ENCODE peak calls at places on chromosomes 12 and 14, in nine cellular contexts. One of them, this sample, is unnamed.
A peak's percentile ranks its signal among the peaks of the same experiment; 100 is the strongest.

GRCh38 chr14:78593949-78594348 is 423.8 kb downstream of the NRXN3 start:
- DNase-seq in HCT116: no peak
- DNase-seq in IMR-90: no peak
- DNase-seq in K562: no peak
- DNase-seq in A549: no peak
- DNase-seq in body of pancreas: no peak
- DNase-seq in stomach: no peak
- DNase-seq in adrenal gland: no peak
- DNase-seq in upper lobe of left lung: peak; percentile 37
- DNase-seq in this sample: no peak

GRCh38 chr14:104976198-104977007 is 1.8 kb downstream of the AHNAK2 start:
- DNase-seq in HCT116: peak; percentile 70
- DNase-seq in IMR-90: peak; percentile 72
- DNase-seq in K562: peak; percentile 83
- DNase-seq in A549: peak; percentile 64
- DNase-seq in body of pancreas: peak; percentile 90
- DNase-seq in stomach: peak; percentile 91
- DNase-seq in adrenal gland: peak; percentile 87
- DNase-seq in upper lobe of left lung: peak; percentile 95
- DNase-seq in this sample: peak; percentile 94

GRCh38 chr14:99260652-99261551 is 11.1 kb downstream of the BCL11B start:
- DNase-seq in HCT116: no peak
- DNase-seq in IMR-90: no peak
- DNase-seq in K562: no peak
- DNase-seq in A549: no peak
- DNase-seq in body of pancreas: no peak
- DNase-seq in stomach: no peak
- DNase-seq in adrenal gland: no peak
- DNase-seq in upper lobe of left lung: no peak
- DNase-seq in this sample: no peak

GRCh38 chr14:74302160-74302628 is 540 bp downstream of the ABCD4 start:
- DNase-seq in HCT116: no peak
- DNase-seq in IMR-90: peak; percentile 56
- DNase-seq in K562: peak; percentile 48
- DNase-seq in A549: peak; percentile 71
- DNase-seq in body of pancreas: no peak
- DNase-seq in stomach: no peak
- DNase-seq in adrenal gland: no peak
- DNase-seq in upper lobe of left lung: no peak
- DNase-seq in this sample: no peak

GRCh38 chr14:77469539-77469938 is 11.6 kb downstream of the AHSA1 start:
- DNase-seq in HCT116: no peak
- DNase-seq in IMR-90: no peak
- DNase-seq in K562: no peak
- DNase-seq in A549: no peak
- DNase-seq in body of pancreas: no peak
- DNase-seq in stomach: no peak
- DNase-seq in adrenal gland: no peak
- DNase-seq in upper lobe of left lung: no peak
- DNase-seq in this sample: no peak

GRCh38 chr12:12097821-12098688 is 27.3 kb downstream of the BCL2L14 start:
- DNase-seq in HCT116: no peak
- DNase-seq in IMR-90: no peak
- DNase-seq in K562: no peak
- DNase-seq in A549: no peak
- DNase-seq in body of pancreas: no peak
- DNase-seq in stomach: no peak
- DNase-seq in adrenal gland: no peak
- DNase-seq in upper lobe of left lung: no peak
- DNase-seq in this sample: no peak

GRCh38 chr12:121961195-121961879 is 42.9 kb downstream of the CFAP251 start:
- DNase-seq in HCT116: no peak
- DNase-seq in IMR-90: no peak
- DNase-seq in K562: no peak
- DNase-seq in A549: no peak
- DNase-seq in body of pancreas: no peak
- DNase-seq in stomach: no peak
- DNase-seq in adrenal gland: no peak
- DNase-seq in upper lobe of left lung: no peak
- DNase-seq in this sample: no peak

GRCh38 chr12:93902736-93903562 is 225.8 kb downstream of the CRADD start:
- DNase-seq in HCT116: no peak
- DNase-seq in IMR-90: no peak
- DNase-seq in K562: no peak
- DNase-seq in A549: no peak
- DNase-seq in body of pancreas: no peak
- DNase-seq in stomach: no peak
- DNase-seq in adrenal gland: no peak
- DNase-seq in upper lobe of left lung: no peak
- DNase-seq in this sample: no peak

GRCh38 chr12:2228535-2228934 is 175.7 kb downstream of the CACNA1C start:
- DNase-seq in HCT116: no peak
- DNase-seq in IMR-90: no peak
- DNase-seq in K562: no peak
- DNase-seq in A549: no peak
- DNase-seq in body of pancreas: no peak
- DNase-seq in stomach: no peak
- DNase-seq in adrenal gland: no peak
- DNase-seq in upper lobe of left lung: no peak
- DNase-seq in this sample: no peak

GRCh38 chr12:63020269-63020668 is 85.3 kb upstream of the PPM1H start:
- DNase-seq in HCT116: no peak
- DNase-seq in IMR-90: no peak
- DNase-seq in K562: no peak
- DNase-seq in A549: no peak
- DNase-seq in body of pancreas: no peak
- DNase-seq in stomach: no peak
- DNase-seq in adrenal gland: no peak
- DNase-seq in upper lobe of left lung: no peak
- DNase-seq in this sample: no peak

GRCh38 chr12:88153959-88154358 is 11.9 kb downstream of the TMTC3 start:
- DNase-seq in HCT116: peak; percentile 37
- DNase-seq in IMR-90: peak; percentile 70
- DNase-seq in K562: no peak
- DNase-seq in A549: no peak
- DNase-seq in body of pancreas: no peak
- DNase-seq in stomach: no peak
- DNase-seq in adrenal gland: no peak
- DNase-seq in upper lobe of left lung: no peak
- DNase-seq in this sample: no peak

GRCh38 chr12:68016136-68016535 is 26.9 kb downstream of the IFNG-AS1 start:
- DNase-seq in HCT116: no peak
- DNase-seq in IMR-90: no peak
- DNase-seq in K562: no peak
- DNase-seq in A549: no peak
- DNase-seq in body of pancreas: no peak
- DNase-seq in stomach: no peak
- DNase-seq in adrenal gland: no peak
- DNase-seq in upper lobe of left lung: no peak
- DNase-seq in this sample: no peak

GRCh38 chr12:46124132-46124847 is 133.9 kb upstream of the SCAF11 start:
- DNase-seq in HCT116: no peak
- DNase-seq in IMR-90: peak; percentile 7
- DNase-seq in K562: no peak
- DNase-seq in A549: no peak
- DNase-seq in body of pancreas: no peak
- DNase-seq in stomach: no peak
- DNase-seq in adrenal gland: no peak
- DNase-seq in upper lobe of left lung: no peak
- DNase-seq in this sample: no peak

GRCh38 chr12:46126050-46126727 is 135.8 kb upstream of the SCAF11 start:
- DNase-seq in HCT116: no peak
- DNase-seq in IMR-90: no peak
- DNase-seq in K562: no peak
- DNase-seq in A549: no peak
- DNase-seq in body of pancreas: no peak
- DNase-seq in stomach: no peak
- DNase-seq in adrenal gland: no peak
- DNase-seq in upper lobe of left lung: no peak
- DNase-seq in this sample: no peak

GRCh38 chr12:46124848-46125619 is 134.7 kb upstream of the SCAF11 start:
- DNase-seq in HCT116: peak; percentile 80
- DNase-seq in IMR-90: peak; percentile 87
- DNase-seq in K562: peak; percentile 78
- DNase-seq in A549: peak; percentile 59
- DNase-seq in body of pancreas: peak; percentile 57
- DNase-seq in stomach: peak; percentile 41
- DNase-seq in adrenal gland: peak; percentile 64
- DNase-seq in upper lobe of left lung: no peak
- DNase-seq in this sample: no peak
- TF ChIP-seq CTCF in HCT116: peak; percentile 87
- TF ChIP-seq CTCF in IMR-90: peak; percentile 75
- TF ChIP-seq CTCF in K562: peak; percentile 83
- TF ChIP-seq CTCF in A549: peak; percentile 61
- TF ChIP-seq CTCF in body of pancreas: peak; percentile 57
- TF ChIP-seq CTCF in stomach: peak; percentile 64
- TF ChIP-seq CTCF in adrenal gland: peak; percentile 80
- TF ChIP-seq CTCF in upper lobe of left lung: peak; percentile 65
- TF ChIP-seq CTCF in this sample: peak; percentile 58

GRCh38 chr12:110403146-110403974 is at the start of gene ANAPC7:
- DNase-seq in HCT116: peak; percentile 83
- DNase-seq in IMR-90: peak; percentile 90
- DNase-seq in K562: peak; percentile 94
- DNase-seq in A549: peak; percentile 93
- DNase-seq in body of pancreas: peak; percentile 90
- DNase-seq in stomach: peak; percentile 90
- DNase-seq in adrenal gland: peak; percentile 92
- DNase-seq in upper lobe of left lung: peak; percentile 95
- DNase-seq in this sample: peak; percentile 92
- TF ChIP-seq POLR2A in HCT116: peak; percentile 32
- TF ChIP-seq POLR2A in IMR-90: peak; percentile 87
- TF ChIP-seq POLR2A in K562: peak; percentile 90
- TF ChIP-seq POLR2A in A549: peak; percentile 88
- TF ChIP-seq POLR2A in body of pancreas: peak; percentile 76
- TF ChIP-seq POLR2A in stomach: no peak
- TF ChIP-seq POLR2A in adrenal gland: peak; percentile 19
- TF ChIP-seq POLR2A in upper lobe of left lung: no peak
- TF ChIP-seq POLR2A in this sample: peak; percentile 48

DNA sequence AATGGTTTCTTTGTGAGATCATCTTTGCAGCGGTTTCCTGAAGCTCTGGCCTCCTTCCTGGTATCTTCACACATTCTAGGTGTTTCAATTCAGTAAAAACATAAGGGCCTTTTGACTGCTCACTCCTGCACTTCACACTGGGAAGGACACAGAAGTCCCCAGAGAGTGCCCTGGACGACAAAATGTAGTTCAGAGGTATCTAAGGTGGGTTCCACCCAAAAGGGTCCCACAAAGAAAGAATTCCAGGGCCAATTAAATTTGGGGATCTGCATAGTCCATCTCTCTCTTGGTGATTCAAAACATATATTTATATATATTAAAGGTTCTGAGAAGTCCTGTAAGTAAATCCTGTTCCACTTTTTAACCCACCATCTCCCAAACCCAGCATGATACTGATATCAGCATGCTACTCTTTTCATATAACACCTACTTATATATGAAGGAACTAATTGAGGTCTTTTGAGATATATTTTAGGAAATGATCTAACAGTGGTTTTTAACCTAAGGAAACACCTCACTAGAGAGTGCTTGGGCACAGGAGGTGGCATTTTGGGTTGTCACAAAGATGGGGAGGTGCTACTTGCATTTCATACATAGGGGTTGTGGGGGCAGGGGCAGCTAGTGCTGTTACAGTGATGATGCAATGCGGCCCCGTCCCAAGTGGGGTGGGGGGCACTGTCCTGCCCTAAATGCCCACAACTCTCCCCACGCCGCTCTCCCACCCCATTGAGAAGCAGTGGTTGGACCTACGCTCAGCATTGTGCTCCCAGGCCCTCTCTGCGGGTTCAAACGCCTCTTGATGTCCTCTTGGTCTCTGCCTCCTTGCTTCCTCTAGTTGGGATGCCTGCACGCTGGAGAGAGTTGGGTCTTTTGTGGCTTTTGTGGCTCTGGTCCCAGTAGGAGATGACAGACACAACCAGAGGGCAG is 109.4 kb downstream of the ARF6 start:
- DNase-seq in HCT116: no peak
- DNase-seq in IMR-90: no peak
- DNase-seq in K562: peak; percentile 31
- DNase-seq in A549: no peak
- DNase-seq in body of pancreas: no peak
- DNase-seq in stomach: peak; percentile 34
- DNase-seq in adrenal gland: no peak
- DNase-seq in upper lobe of left lung: no peak
- DNase-seq in this sample: no peak
- H3K4me1 ChIP-seq in HCT116: peaks cover 58% of the 10 kb centered on the region
- H3K4me1 ChIP-seq in IMR-90: peaks cover 39% of the 10 kb centered on the region
- H3K4me1 ChIP-seq in K562: peaks cover 48% of the 10 kb centered on the region
- H3K4me1 ChIP-seq in A549: peaks cover 59% of the 10 kb centered on the region
- H3K4me1 ChIP-seq in body of pancreas: peaks cover 52% of the 10 kb centered on the region
- H3K4me1 ChIP-seq in stomach: peaks cover 59% of the 10 kb centered on the region
- H3K4me1 ChIP-seq in adrenal gland: peaks cover 44% of the 10 kb centered on the region
- H3K4me1 ChIP-seq in upper lobe of left lung: peaks cover 45% of the 10 kb centered on the region
- H3K4me1 ChIP-seq in this sample: no peaks in the 10 kb centered on the region

GRCh38 chr12:116426391-116427136 is 132.6 kb upstream of the MAP1LC3B2 start:
- DNase-seq in HCT116: peak; percentile 87
- DNase-seq in IMR-90: peak; percentile 98
- DNase-seq in K562: peak; percentile 65
- DNase-seq in A549: peak; percentile 97
- DNase-seq in body of pancreas: peak; percentile 15
- DNase-seq in stomach: no peak
- DNase-seq in adrenal gland: no peak
- DNase-seq in upper lobe of left lung: no peak
- DNase-seq in this sample: no peak
- TF ChIP-seq CTCF in HCT116: peak; percentile 48
- TF ChIP-seq CTCF in IMR-90: peak; percentile 63
- TF ChIP-seq CTCF in K562: peak; percentile 31
- TF ChIP-seq CTCF in A549: peak; percentile 47
- TF ChIP-seq CTCF in body of pancreas: no peak
- TF ChIP-seq CTCF in stomach: no peak
- TF ChIP-seq CTCF in adrenal gland: no peak
- TF ChIP-seq CTCF in upper lobe of left lung: no peak
- TF ChIP-seq CTCF in this sample: no peak

DNA sequence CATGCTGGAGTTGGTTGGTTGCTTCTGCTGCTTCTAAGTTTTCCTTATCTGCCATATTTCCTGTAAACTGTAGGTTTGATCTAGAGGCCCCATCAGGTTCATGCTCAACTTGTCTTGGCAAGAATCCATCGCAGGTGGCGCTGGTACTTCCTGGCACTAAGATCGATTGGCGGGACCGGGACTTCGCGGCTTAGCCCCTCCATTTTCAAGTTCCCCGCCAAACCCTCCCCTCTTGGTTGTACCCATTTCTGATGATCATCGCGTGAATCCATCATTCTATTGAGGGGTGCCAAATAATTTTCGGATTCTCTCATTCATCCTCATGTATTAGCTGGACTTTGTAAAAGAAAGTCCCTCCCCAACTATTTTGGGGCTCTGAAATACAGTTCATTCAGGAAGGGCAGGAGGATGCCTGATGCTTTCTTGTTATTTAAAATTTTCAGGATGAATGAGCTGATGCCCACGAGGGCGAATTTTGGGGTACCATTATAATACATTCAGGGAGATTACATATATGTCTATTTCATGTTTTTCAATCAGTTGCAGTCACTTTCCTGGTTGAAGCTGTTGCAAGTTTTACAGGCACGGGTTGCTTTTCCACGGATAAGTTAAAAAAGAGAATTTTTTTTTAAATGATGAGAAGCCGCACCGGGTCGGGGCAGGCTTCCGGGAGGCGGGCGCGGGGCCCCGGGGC is 424 bp upstream of the BRI3BP start:
- DNase-seq in HCT116: peak; percentile 91
- DNase-seq in IMR-90: peak; percentile 24
- DNase-seq in K562: peak; percentile 92
- DNase-seq in A549: peak; percentile 86
- DNase-seq in body of pancreas: peak; percentile 78
- DNase-seq in stomach: peak; percentile 80
- DNase-seq in adrenal gland: peak; percentile 26
- DNase-seq in upper lobe of left lung: no peak
- DNase-seq in this sample: peak; percentile 68
- TF ChIP-seq POLR2A in HCT116: no peak
- TF ChIP-seq POLR2A in IMR-90: no peak
- TF ChIP-seq POLR2A in K562: no peak
- TF ChIP-seq POLR2A in A549: peak; percentile 13
- TF ChIP-seq POLR2A in body of pancreas: no peak
- TF ChIP-seq POLR2A in stomach: no peak
- TF ChIP-seq POLR2A in adrenal gland: no peak
- TF ChIP-seq POLR2A in upper lobe of left lung: no peak
- TF ChIP-seq POLR2A in this sample: no peak